ENCODE peak calls at places on chromosomes 16 and 17, in six cellular contexts. O, Y, A, H, Q and W are unnamed samples.

GRCh38 chr16:78297066-78297666 is 197.7 kb downstream of the WWOX start:
- DNase-seq in Q (no peak), H (no peak), A (no peak), Y (no peak), O (no peak), W (no peak)

GRCh38 chr17:10292057-10292931 is 80.5 kb downstream of the MYH13 start:
- DNase-seq in Q (no peak), Y (no peak), H (no peak), O (no peak), A (no peak), W (no peak)

GRCh38 chr17:78677303-78678219 is 100.4 kb upstream of the DNAH17 start:
- DNase-seq in A (no peak), O (no peak), H (no peak), Q (no peak), Y (no peak), W (no peak)

GRCh38 chr16:25264599-25264998 is 7.0 kb upstream of the ZKSCAN2 start:
- DNase-seq in Y (no peak), H (no peak), O (no peak), A (no peak), Q (no peak), W (no peak)

GRCh38 chr16:64282181-64282580 is 839.7 kb downstream of the CDH11 start:
- DNase-seq in Y (no peak), Q (no peak), H (no peak), O (no peak), A (no peak), W (no peak)

GRCh38 chr17:80751070-80751459 is 206.4 kb downstream of the RPTOR start:
- DNase-seq in O (no peak), H (no peak), A (no peak), Y (no peak), Q (no peak), W (no peak)

GRCh38 chr17:2500446-2500845 is 11.2 kb downstream of the METTL16 start:
- DNase-seq in H (no peak), Q (no peak), Y (no peak), O (no peak), A (no peak), W (no peak)

GRCh38 chr16:88534731-88535141 is 35.5 kb upstream of the ZC3H18 start:
- DNase-seq in H (no peak), Q (no peak), A (no peak), O (no peak), Y (peak; percentile 24), W (peak; percentile 41)

GRCh38 chr17:2963332-2964027 is 99.9 kb downstream of the OR1D5 start:
- DNase-seq in H (no peak), A (no peak), O (no peak), Y (no peak), Q (no peak), W (no peak)

GRCh38 chr16:81517630-81518438 is 73.2 kb downstream of the CMIP start:
- DNase-seq in Y (no peak), H (peak; percentile 10), O (no peak), Q (no peak), A (no peak), W (no peak)

GRCh38 chr17:80259642-80260535 is 763 bp upstream of the RNF213 start:
- DNase-seq in A (no peak), H (no peak), Q (peak; percentile 70), O (no peak), Y (peak; percentile 64), W (peak; percentile 83)

GRCh38 chr16:85554791-85555548 is 58.2 kb upstream of the GSE1 start:
- DNase-seq in Q (peak; percentile 69), Y (peak; percentile 38), A (peak; percentile 44), H (peak; percentile 38), O (peak; percentile 62), W (peak; percentile 73)

GRCh38 chr16:28924762-28925385 is at the start of gene RABEP2:
- DNase-seq in H (peak; percentile 74), Y (peak; percentile 96), Q (peak; percentile 84), A (peak; percentile 82), O (peak; percentile 96), W (peak; percentile 99)

GRCh38 chr17:80645706-80646325 is 101.2 kb downstream of the RPTOR start:
- DNase-seq in A (no peak), Y (no peak), H (no peak), O (no peak), Q (no peak), W (no peak)

GRCh38 chr17:66831383-66832220 is 3.3 kb upstream of the CACNG5 start:
- DNase-seq in Q (no peak), H (no peak), Y (no peak), O (no peak), A (no peak), W (no peak)

GRCh38 chr16:53372942-53373871 is 61.1 kb upstream of the RBL2 start:
- DNase-seq in O (no peak), H (no peak), Y (peak; percentile 80), A (no peak), Q (peak; percentile 76), W (peak; percentile 83)

GRCh38 chr17:80219013-80219776 is 938 bp downstream of the SGSH start:
- DNase-seq in A (peak; percentile 74), H (peak; percentile 49), Q (peak; percentile 87), O (peak; percentile 78), Y (peak; percentile 86), W (peak; percentile 84)

GRCh38 chr16:75506107-75506506 is 10.9 kb upstream of the CHST6 start:
- DNase-seq in Q (no peak), A (no peak), H (no peak), Y (no peak), O (no peak), W (no peak)

GRCh38 chr17:83103200-83103937 is 24.0 kb downstream of the METRNL start:
- DNase-seq in O (peak; percentile 16), Y (no peak), Q (no peak), H (no peak), A (no peak), W (no peak)

GRCh38 chr17:66730497-66730923 is 104.4 kb upstream of the CACNG5 start:
- DNase-seq in A (no peak), Q (no peak), H (no peak), O (no peak), Y (no peak), W (no peak)

GRCh38 chr16:27313422-27314160 is at the start of gene IL4R:
- DNase-seq in Q (peak; percentile 49), A (no peak), O (no peak), Y (peak; percentile 38), H (no peak), W (peak; percentile 19)

GRCh38 chr17:62703269-62703775 is 75.9 kb downstream of the MRC2 start:
- DNase-seq in H (no peak), O (no peak), Q (no peak), Y (no peak), A (no peak), W (no peak)

GRCh38 chr17:72472116-72472515 is 351.3 kb downstream of the SOX9 start:
- DNase-seq in Q (no peak), O (peak; percentile 10), A (no peak), H (no peak), Y (no peak), W (no peak)

GRCh38 chr17:64245218-64246145 is 17.6 kb downstream of the TEX2 start:
- DNase-seq in Q (no peak), A (no peak), O (no peak), Y (no peak), H (no peak), W (no peak)

GRCh38 chr17:2195729-2196128 is 107.9 kb downstream of the SMG6 start:
- DNase-seq in Q (peak; percentile 16), A (no peak), Y (no peak), H (no peak), O (no peak), W (no peak)

GRCh38 chr17:81731271-81731670 is 19.2 kb downstream of the SLC25A10 start:
- DNase-seq in A (no peak), H (peak; percentile 31), O (no peak), Y (no peak), Q (no peak), W (no peak)

GRCh38 chr17:69578385-69578936 is 164.0 kb downstream of the MAP2K6 start:
- DNase-seq in H (no peak), Q (no peak), O (peak; percentile 20), A (no peak), Y (no peak), W (no peak)

GRCh38 chr16:28872952-28873351 is 5.3 kb upstream of the ATP2A1 start:
- DNase-seq in Y (no peak), H (no peak), A (no peak), Q (no peak), O (no peak), W (no peak)